ENCODE peak calls at places on chromosomes 16 and 17, in ten cellular contexts. V is right cardiac atrium; R is CD8-positive, alpha-beta memory T cell; J is thoracic aorta; Q is lower lobe of right lung; Y is uterus; N is body of pancreas; P is upper lobe of right lung; F is colonic mucosa; I is heart left ventricle. W is an unnamed sample.

GRCh38 chr17:53806473-53806872 is 16.3 kb upstream of the KIF2B start:
- DNase-seq in V (no peak), R (no peak), J (no peak), Q (no peak), Y (no peak), N (no peak), P (no peak), F (no peak), I (no peak), W (no peak)

GRCh38 chr17:8173056-8173870 is 2.9 kb downstream of the TMEM107 start:
- DNase-seq in V (peak; percentile 84), R (peak; percentile 92), J (no peak), Q (peak; percentile 82), Y (peak; percentile 71), N (peak; percentile 88), P (peak; percentile 82), F (peak; percentile 85), I (peak; percentile 83), W (no peak)

GRCh38 chr16:23803591-23804123 is 32.1 kb upstream of the PRKCB start:
- DNase-seq in V (peak; percentile 70), R (peak; percentile 58), J (no peak), Q (peak; percentile 70), Y (peak; percentile 22), N (peak; percentile 18), P (peak; percentile 73), F (peak; percentile 73), I (peak; percentile 44), W (peak; percentile 48)

GRCh38 chr16:80250376-80250775 is 290.4 kb upstream of the DYNLRB2 start:
- DNase-seq in V (no peak), R (no peak), J (no peak), Q (no peak), Y (no peak), N (no peak), P (no peak), F (no peak), I (no peak), W (no peak)

GRCh38 chr16:118857-119256 is 19.6 kb downstream of the NPRL3 start:
- DNase-seq in V (no peak), R (no peak), J (no peak), Q (no peak), Y (no peak), N (no peak), P (no peak), F (no peak), I (no peak), W (no peak)

GRCh38 chr17:62673614-62674362 is 46.3 kb downstream of the MRC2 start:
- DNase-seq in V (no peak), R (no peak), J (no peak), Q (peak; percentile 24), Y (no peak), N (no peak), P (no peak), F (no peak), I (no peak), W (no peak)

GRCh38 chr16:21088646-21089538 is 61.8 kb downstream of the DNAH3 start:
- DNase-seq in V (no peak), R (no peak), J (no peak), Q (no peak), Y (no peak), N (no peak), P (no peak), F (no peak), I (no peak), W (peak; percentile 40)

GRCh38 chr17:8822401-8823035 is 23.4 kb upstream of the MFSD6L start:
- DNase-seq in V (no peak), R (no peak), J (no peak), Q (no peak), Y (no peak), N (no peak), P (no peak), F (no peak), I (no peak), W (no peak)

GRCh38 chr16:2147981-2148671 is at the start of gene RAB26:
- DNase-seq in V (peak; percentile 91), R (peak; percentile 54), J (no peak), Q (peak; percentile 89), Y (peak; percentile 66), N (peak; percentile 99), P (peak; percentile 93), F (peak; percentile 93), I (peak; percentile 83), W (no peak)

GRCh38 chr17:69761011-69761410 is 314.0 kb upstream of the KCNJ16 start:
- DNase-seq in V (no peak), R (no peak), J (no peak), Q (no peak), Y (no peak), N (no peak), P (no peak), F (no peak), I (no peak), W (no peak)

GRCh38 chr16:337975-338575 is 14.4 kb downstream of the AXIN1 start:
- DNase-seq in V (peak; percentile 43), R (no peak), J (no peak), Q (no peak), Y (no peak), N (no peak), P (no peak), F (no peak), I (no peak), W (no peak)

GRCh38 chr17:79802039-79802735 is 5.3 kb upstream of the CBX8 start:
- DNase-seq in V (no peak), R (no peak), J (no peak), Q (no peak), Y (no peak), N (no peak), P (no peak), F (no peak), I (no peak), W (no peak)

GRCh38 chr17:61875804-61876203 is 12.5 kb upstream of the BRIP1 start:
- DNase-seq in V (no peak), R (no peak), J (no peak), Q (no peak), Y (no peak), N (no peak), P (no peak), F (no peak), I (no peak), W (no peak)

GRCh38 chr16:30065943-30066881 is 652 bp downstream of the ALDOA start:
- DNase-seq in V (peak; percentile 60), R (peak; percentile 21), J (no peak), Q (peak; percentile 76), Y (no peak), N (peak; percentile 59), P (peak; percentile 84), F (peak; percentile 52), I (no peak), W (no peak)

GRCh38 chr17:77491921-77492445 is 351.2 kb downstream of the SEC14L1 start:
- DNase-seq in V (no peak), R (peak; percentile 30), J (no peak), Q (peak; percentile 43), Y (peak; percentile 13), N (peak; percentile 10), P (peak; percentile 54), F (no peak), I (no peak), W (no peak)

GRCh38 chr17:17171991-17172939 is 33.9 kb downstream of the PLD6 start:
- DNase-seq in V (peak; percentile 82), R (no peak), J (no peak), Q (peak; percentile 55), Y (no peak), N (no peak), P (no peak), F (no peak), I (peak; percentile 79), W (peak; percentile 5)

GRCh38 chr17:56910509-56911235 is 3.2 kb downstream of the TRIM25 start:
- DNase-seq in V (no peak), R (no peak), J (no peak), Q (no peak), Y (no peak), N (no peak), P (no peak), F (no peak), I (no peak), W (no peak)

GRCh38 chr17:74431568-74432483 is at the start of gene GPRC5C:
- DNase-seq in V (peak; percentile 91), R (peak; percentile 24), J (no peak), Q (peak; percentile 89), Y (peak; percentile 79), N (peak; percentile 95), P (peak; percentile 93), F (peak; percentile 96), I (peak; percentile 80), W (no peak)
- H3K4me1 ChIP-seq in V (peaks cover 4% of the 10 kb centered on the region), R (no peaks in the 10 kb centered on the region), J (peaks cover 17% of the 10 kb centered on the region), Q (peaks cover 52% of the 10 kb centered on the region), Y (no peaks in the 10 kb centered on the region), N (peaks cover 80% of the 10 kb centered on the region), P (peaks cover 17% of the 10 kb centered on the region), F (peaks cover 24% of the 10 kb centered on the region), I (peaks cover 32% of the 10 kb centered on the region), W (peaks cover 34% of the 10 kb centered on the region)

GRCh38 chr17:33124871-33125551 is 133.4 kb downstream of the SPACA3 start:
- DNase-seq in V (no peak), R (no peak), J (no peak), Q (no peak), Y (no peak), N (no peak), P (no peak), F (no peak), I (no peak), W (no peak)
- H3K4me1 ChIP-seq in V (no peaks in the 10 kb centered on the region), R (no peaks in the 10 kb centered on the region), J (no peaks in the 10 kb centered on the region), Q (no peaks in the 10 kb centered on the region), Y (no peaks in the 10 kb centered on the region), N (no peaks in the 10 kb centered on the region), P (no peaks in the 10 kb centered on the region), F (no peaks in the 10 kb centered on the region), I (no peaks in the 10 kb centered on the region), W (no peaks in the 10 kb centered on the region)

GRCh38 chr16:17302213-17302612 is 168.5 kb downstream of the XYLT1 start:
- DNase-seq in V (no peak), R (no peak), J (no peak), Q (no peak), Y (no peak), N (no peak), P (no peak), F (peak; percentile 31), I (no peak), W (no peak)
- H3K4me1 ChIP-seq in V (peaks cover 8% of the 10 kb centered on the region), R (peaks cover 31% of the 10 kb centered on the region), J (no peaks in the 10 kb centered on the region), Q (peaks cover 23% of the 10 kb centered on the region), Y (peaks cover 5% of the 10 kb centered on the region), N (peaks cover 74% of the 10 kb centered on the region), P (peaks cover 25% of the 10 kb centered on the region), F (peaks cover 12% of the 10 kb centered on the region), I (peaks cover 20% of the 10 kb centered on the region), W (peaks cover 2% of the 10 kb centered on the region)

GRCh38 chr17:39639566-39640458 is 2.9 kb downstream of the STARD3 start:
- DNase-seq in V (no peak), R (no peak), J (no peak), Q (no peak), Y (no peak), N (no peak), P (no peak), F (no peak), I (no peak), W (no peak)

GRCh38 chr17:39641119-39641496 is 4.2 kb downstream of the STARD3 start:
- DNase-seq in V (no peak), R (no peak), J (no peak), Q (no peak), Y (no peak), N (no peak), P (no peak), F (no peak), I (no peak), W (no peak)

GRCh38 chr17:39641883-39642282 is 4.9 kb downstream of the STARD3 start:
- DNase-seq in V (no peak), R (no peak), J (no peak), Q (no peak), Y (no peak), N (no peak), P (no peak), F (no peak), I (no peak), W (no peak)

GRCh38 chr17:39639043-39639442 is 2.1 kb downstream of the STARD3 start:
- DNase-seq in V (no peak), R (no peak), J (no peak), Q (no peak), Y (no peak), N (no peak), P (no peak), F (no peak), I (no peak), W (no peak)

GRCh38 chr17:39640493-39641118 is 3.7 kb downstream of the STARD3 start:
- DNase-seq in V (no peak), R (no peak), J (no peak), Q (no peak), Y (no peak), N (no peak), P (no peak), F (no peak), I (no peak), W (no peak)
- H3K4me1 ChIP-seq in V (peaks cover 24% of the 10 kb centered on the region), R (peaks cover 78% of the 10 kb centered on the region), J (peaks cover 29% of the 10 kb centered on the region), Q (peaks cover 73% of the 10 kb centered on the region), Y (peaks cover 19% of the 10 kb centered on the region), N (peaks cover 57% of the 10 kb centered on the region), P (peaks cover 64% of the 10 kb centered on the region), F (peaks cover 16% of the 10 kb centered on the region), I (peaks cover 79% of the 10 kb centered on the region), W (peaks cover 43% of the 10 kb centered on the region)

W was measured in NT2/D1.